ENCODE peak calls at places on chromosomes 12 and 14, in five cellular contexts. C, X, T, P and H are unnamed samples. For H3K4me1, the result is how much of the 10 kb centered on the place peaks cover.

GRCh38 chr12:32884962-32885361 is 11.6 kb downstream of the PKP2 start:
- DNase-seq in C (no peak), X (no peak), T (no peak), P (no peak), H (no peak)

GRCh38 chr12:45257185-45257585 is 41.3 kb downstream of the ANO6 start:
- DNase-seq in C (no peak), X (no peak), T (no peak), P (no peak), H (no peak)

GRCh38 chr14:59055439-59056045 is 132.9 kb upstream of the DAAM1 start:
- DNase-seq in C (no peak), X (peak), T (peak), P (peak), H (peak)

GRCh38 chr14:67738740-67739504 is 37.2 kb downstream of the RDH12 start:
- DNase-seq in C (no peak), X (peak), T (peak), P (peak), H (no peak)

GRCh38 chr14:22664261-22664660 is 20.1 kb upstream of the OR6J1 start:
- DNase-seq in C (no peak), X (no peak), T (no peak), P (no peak), H (no peak)

GRCh38 chr14:94581127-94581999 is at the start of gene SERPINA5:
- DNase-seq in C (peak), X (peak), T (peak), P (no peak), H (no peak)

GRCh38 chr12:62268956-62269355 is 8.8 kb downstream of the USP15 start:
- DNase-seq in C (no peak), X (no peak), T (no peak), P (peak), H (no peak)

GRCh38 chr14:64639340-64639821 is 64.8 kb upstream of the PLEKHG3 start:
- DNase-seq in C (no peak), X (no peak), T (no peak), P (peak), H (no peak)

GRCh38 chr12:79945455-79945854 is 10.6 kb upstream of the PPP1R12A start:
- DNase-seq in C (no peak), X (no peak), T (no peak), P (no peak), H (no peak)

GRCh38 chr12:27549231-27549800 is 25.3 kb downstream of the PPFIBP1 start:
- DNase-seq in C (no peak), X (no peak), T (no peak), P (peak), H (no peak)

GRCh38 chr14:105865266-105865903 is 339.0 kb downstream of the TMEM121 start:
- DNase-seq in C (peak), X (no peak), T (no peak), P (no peak), H (no peak)

GRCh38 chr12:6838854-6839253 is 1.9 kb upstream of the GNB3 start:
- DNase-seq in C (no peak), X (no peak), T (no peak), P (no peak), H (no peak)

GRCh38 chr12:751192-751827 is 1.1 kb upstream of the WNK1 start:
- DNase-seq in C (peak), X (peak), T (peak), P (peak), H (peak)
- H3K27ac ChIP-seq in C (peak), X (peak), T (peak), P (peak), H (peak)

GRCh38 chr12:115004469-115005146 is 320.6 kb upstream of the TBX3 start:
- DNase-seq in C (no peak), X (no peak), T (no peak), P (no peak), H (no peak)
- H3K4me1 ChIP-seq in C (under half), X (under half), T (under half), P (under half), H (under half)

DNA sequence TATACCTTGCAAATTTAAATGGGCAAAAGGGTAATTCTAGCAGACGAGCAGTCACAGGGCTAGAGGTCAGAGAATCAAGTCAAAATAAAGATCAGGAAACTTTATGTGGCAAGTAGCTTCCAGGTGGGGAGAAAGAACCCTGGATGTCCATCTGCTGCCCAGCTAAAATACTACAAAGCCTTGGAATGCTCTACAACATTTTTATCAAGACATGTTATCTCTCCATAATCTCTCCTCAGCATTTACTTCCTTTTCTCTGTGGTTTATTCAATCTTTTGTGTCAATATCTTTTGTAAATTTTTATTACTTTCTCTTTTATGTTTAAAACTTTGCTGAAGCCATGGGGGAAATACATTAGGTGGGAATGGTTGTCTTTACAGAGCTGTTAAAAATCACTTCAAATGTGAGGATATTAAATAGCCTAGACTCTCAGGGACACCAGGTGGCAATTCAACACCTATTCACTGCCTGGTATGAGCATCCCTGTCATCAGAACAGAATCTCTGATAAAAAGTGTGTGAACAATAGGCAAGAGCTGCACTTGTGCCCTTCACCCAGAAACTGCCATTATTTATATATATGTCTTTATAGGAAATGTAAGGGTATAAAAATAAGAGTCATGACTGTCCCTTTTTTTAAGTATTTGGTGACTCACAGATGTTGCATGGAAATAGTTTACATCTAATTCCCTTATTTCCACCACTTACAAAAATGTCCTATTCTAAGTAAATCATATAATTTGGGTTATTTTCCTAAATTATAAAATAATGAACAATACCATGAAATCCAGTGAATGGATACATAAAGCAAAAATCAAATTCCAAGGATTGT is 152.9 kb downstream of the EPS8 start:
- DNase-seq in C (no peak), X (no peak), T (no peak), P (no peak), H (no peak)
- H3K27ac ChIP-seq in C (peak), X (no peak), T (no peak), P (no peak), H (no peak)

DNA sequence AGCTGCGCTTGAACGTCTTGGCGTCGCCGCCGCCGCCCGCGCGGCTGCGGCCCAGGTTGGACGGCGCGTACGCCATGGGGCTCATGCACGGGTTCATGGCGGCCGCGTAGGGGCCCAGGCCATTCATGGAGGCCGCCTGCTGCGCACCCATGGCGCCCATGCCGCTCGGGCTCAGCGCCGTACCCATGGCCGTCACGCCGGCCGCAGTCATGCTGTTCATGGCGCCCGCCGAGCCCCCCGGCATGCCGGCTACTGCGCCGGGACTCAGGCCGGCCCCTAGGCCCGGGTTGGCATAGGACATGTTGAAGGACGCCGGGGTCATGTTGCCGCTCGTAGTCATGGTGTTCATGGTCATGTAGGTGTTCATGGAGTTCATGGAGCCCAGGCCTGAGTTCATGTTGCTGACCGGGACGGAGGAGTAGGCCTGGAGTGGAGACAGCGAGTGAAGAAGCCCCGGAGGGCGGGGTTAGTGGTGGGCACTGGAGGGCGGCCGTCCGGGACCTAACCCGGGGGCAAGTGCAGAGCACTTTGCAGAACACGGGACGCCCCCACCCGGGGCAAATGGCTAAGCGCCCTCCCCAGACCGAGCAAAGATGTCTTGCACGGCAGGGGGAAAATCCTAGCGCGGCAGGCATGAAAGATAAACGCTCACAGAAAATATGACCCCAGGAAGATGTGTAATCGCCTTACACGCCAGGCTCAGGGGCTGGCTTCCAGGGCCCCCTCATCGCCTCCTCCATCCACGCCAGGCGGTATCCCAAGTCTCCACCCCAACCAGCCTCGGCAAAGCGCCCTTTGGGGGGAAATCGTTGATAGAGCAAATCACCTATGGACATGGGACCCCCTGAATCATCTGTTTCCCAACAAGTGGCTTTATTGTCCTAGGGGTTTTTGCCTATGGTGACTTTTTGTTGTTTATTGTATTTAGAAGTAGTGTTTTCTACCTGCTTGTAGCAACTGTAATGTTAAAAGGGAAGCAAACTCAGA is 2.5 kb downstream of the FOXA1 start:
- DNase-seq in C (peak), X (no peak), T (no peak), P (no peak), H (no peak)
- H3K4me1 ChIP-seq in C (under half), X (under half), T (under half), P (under half), H (under half)

DNA sequence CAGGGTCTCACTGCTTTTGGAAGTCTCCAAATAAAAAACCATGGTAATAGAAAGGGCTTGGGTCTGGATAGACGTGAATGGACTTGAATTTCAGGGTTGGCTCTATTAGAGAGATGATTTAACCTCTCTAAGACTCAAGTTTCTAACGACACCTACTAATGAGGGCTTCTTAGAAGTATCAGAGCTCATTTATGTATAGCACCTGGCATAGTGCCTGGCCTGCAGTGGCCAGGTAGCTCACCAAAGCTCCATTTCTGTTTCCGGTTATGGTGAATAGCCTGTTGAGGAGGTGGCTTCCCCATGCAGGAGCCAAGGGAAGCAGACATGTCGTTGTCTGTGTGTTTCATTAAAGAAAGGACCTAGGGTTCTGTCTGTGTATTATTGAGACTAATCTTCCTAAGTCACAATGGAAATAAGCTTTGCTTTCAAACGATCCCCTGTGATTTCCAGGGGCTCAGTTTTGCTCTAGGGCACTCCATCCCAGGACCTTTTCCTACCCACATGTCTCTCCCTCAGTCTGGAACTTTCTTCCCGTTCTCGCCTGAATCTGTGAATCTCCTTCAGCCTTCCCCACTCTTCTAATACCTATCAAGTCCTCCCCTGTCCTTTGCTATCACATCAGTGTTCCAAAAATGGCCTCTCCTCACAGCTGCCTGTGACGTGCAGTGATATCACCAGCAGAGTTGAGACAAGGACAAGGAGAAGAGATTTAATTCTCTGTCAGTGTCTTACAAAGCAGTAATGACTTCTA is 108.8 kb downstream of the ETV6 start:
- DNase-seq in C (no peak), X (no peak), T (no peak), P (no peak), H (no peak)
- H3K27ac ChIP-seq in C (peak), X (peak), T (peak), P (peak), H (no peak)

DNA sequence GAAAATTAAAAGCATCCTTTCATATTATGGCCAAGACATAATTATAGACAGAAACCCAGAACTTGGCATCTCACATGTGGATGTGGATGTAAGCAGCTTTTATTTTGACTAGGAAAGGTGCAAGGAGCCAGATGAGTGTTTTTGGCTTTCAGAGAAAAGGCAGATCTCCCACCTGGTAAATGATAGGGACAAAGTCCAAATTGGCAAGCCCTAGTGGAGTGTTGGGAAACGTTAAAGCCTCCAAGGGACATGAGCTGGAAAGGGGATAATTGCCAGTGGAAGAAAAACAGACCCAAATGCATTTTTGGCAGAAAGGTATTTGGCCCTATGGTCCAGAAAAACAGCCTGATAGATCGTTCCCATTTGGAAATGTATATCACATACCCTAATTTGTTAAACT is 60.1 kb downstream of the KLHL28 start:
- DNase-seq in C (no peak), X (no peak), T (no peak), P (no peak), H (no peak)
- H3K4me1 ChIP-seq in C (under half), X (under half), T (under half), P (under half), H (under half)

GRCh38 chr12:128025856-128026255 is 241.1 kb upstream of the TMEM132C start:
- DNase-seq in C (no peak), X (no peak), T (no peak), P (no peak), H (no peak)
- H3K27ac ChIP-seq in C (no peak), X (no peak), T (no peak), P (no peak), H (no peak)

GRCh38 chr12:113069149-113069548 is 12.6 kb downstream of the DTX1 start:
- DNase-seq in C (no peak), X (no peak), T (no peak), P (no peak), H (no peak)
- H3K4me1 ChIP-seq in C (under half), X (under half), T (under half), P (under half), H (under half)

GRCh38 chr12:13390381-13390856 is 193.9 kb downstream of the EMP1 start:
- DNase-seq in C (peak), X (peak), T (peak), P (peak), H (no peak)

GRCh38 chr12:13386269-13387039 is 189.9 kb downstream of the EMP1 start:
- DNase-seq in C (no peak), X (no peak), T (no peak), P (no peak), H (no peak)

GRCh38 chr12:13387074-13387473 is 190.5 kb downstream of the EMP1 start:
- DNase-seq in C (no peak), X (no peak), T (no peak), P (no peak), H (no peak)

DNA sequence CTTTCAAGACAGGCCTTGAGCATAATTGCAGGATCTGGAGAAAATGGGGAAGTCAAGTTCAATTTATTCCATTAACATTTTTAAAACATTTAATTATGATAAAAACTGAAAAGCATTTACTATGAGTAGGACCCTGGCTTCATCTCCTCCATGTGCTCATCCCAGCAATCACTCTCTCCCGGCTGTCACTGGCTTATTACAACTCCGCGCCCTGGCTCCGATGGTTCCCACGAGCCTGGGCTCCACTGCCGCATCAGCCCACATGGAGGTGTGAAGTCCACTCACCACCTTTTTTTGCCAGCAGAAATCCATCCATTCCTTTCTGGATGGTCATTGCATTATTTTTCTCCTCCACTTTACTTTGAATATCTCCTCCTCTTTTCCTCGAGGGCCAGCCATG is 194.4 kb downstream of the EMP1 start:
- DNase-seq in C (no peak), X (no peak), T (no peak), P (no peak), H (no peak)
- H3K27ac ChIP-seq in C (no peak), X (no peak), T (no peak), P (no peak), H (peak)